ENCODE peak calls at places on chromosomes 11 and 22, in four cellular contexts. Q, B, F and G are unnamed samples.

GRCh38 chr11:1382831-1383607 is 6.7 kb upstream of the BRSK2 start:
- DNase-seq in F (peak; percentile 57), B (peak; percentile 72), Q (peak; percentile 35), G (peak; percentile 76)

GRCh38 chr11:113506461-113506860 is 31.3 kb upstream of the DRD2 start:
- DNase-seq in Q (no peak), F (no peak), B (no peak), G (no peak)

GRCh38 chr11:27158763-27159679 is 118.4 kb downstream of the BBOX1 start:
- DNase-seq in Q (peak; percentile 23), F (peak; percentile 36), B (peak; percentile 41), G (no peak)

GRCh38 chr11:94511932-94512781 is at the start of gene C11orf97:
- DNase-seq in Q (no peak), F (peak; percentile 69), B (peak; percentile 66), G (peak; percentile 77)

GRCh38 chr11:113465786-113466185 is 9.4 kb downstream of the DRD2 start:
- DNase-seq in F (no peak), B (no peak), Q (no peak), G (no peak)

GRCh38 chr11:17547932-17548331 is 873 bp downstream of the OTOG start:
- DNase-seq in B (no peak), F (no peak), Q (no peak), G (no peak)

GRCh38 chr11:86211619-86212018 is 32.9 kb upstream of the EED start:
- DNase-seq in B (no peak), F (no peak), Q (no peak), G (no peak)

GRCh38 chr11:2584434-2584811 is 115.4 kb downstream of the KCNQ1OT1 start:
- DNase-seq in Q (no peak), F (no peak), B (no peak), G (no peak)

GRCh38 chr11:7646866-7647265 is 26.4 kb downstream of the CYB5R2 start:
- DNase-seq in B (no peak), Q (no peak), F (no peak), G (no peak)

GRCh38 chr11:17389205-17389956 is 922 bp upstream of the KCNJ11 start:
- DNase-seq in B (peak; percentile 81), Q (peak; percentile 43), F (peak; percentile 73), G (peak; percentile 86)

GRCh38 chr11:33898957-33899356 is 7.1 kb upstream of the LMO2 start:
- DNase-seq in Q (no peak), B (no peak), F (no peak), G (no peak)

GRCh38 chr11:1628506-1629325 is 859 bp upstream of the KRTAP5-5 start:
- DNase-seq in Q (no peak), B (peak; percentile 34), F (peak; percentile 65), G (peak; percentile 76)

GRCh38 chr22:43533656-43534428 is 122.0 kb downstream of the MPPED1 start:
- DNase-seq in B (no peak), Q (no peak), F (no peak), G (no peak)

GRCh38 chr22:45317551-45318167 is 7.9 kb downstream of the FAM118A start:
- DNase-seq in F (peak; percentile 89), Q (peak; percentile 67), B (no peak), G (peak; percentile 72)

GRCh38 chr22:27918351-27919221 is 470 bp downstream of the PITPNB start:
- DNase-seq in Q (peak; percentile 14), F (peak; percentile 81), B (peak; percentile 41), G (peak; percentile 46)

GRCh38 chr11:117456027-117456720 is 128.5 kb downstream of the CEP164 start:
- DNase-seq in Q (no peak), B (no peak), F (no peak), G (no peak)

DNA sequence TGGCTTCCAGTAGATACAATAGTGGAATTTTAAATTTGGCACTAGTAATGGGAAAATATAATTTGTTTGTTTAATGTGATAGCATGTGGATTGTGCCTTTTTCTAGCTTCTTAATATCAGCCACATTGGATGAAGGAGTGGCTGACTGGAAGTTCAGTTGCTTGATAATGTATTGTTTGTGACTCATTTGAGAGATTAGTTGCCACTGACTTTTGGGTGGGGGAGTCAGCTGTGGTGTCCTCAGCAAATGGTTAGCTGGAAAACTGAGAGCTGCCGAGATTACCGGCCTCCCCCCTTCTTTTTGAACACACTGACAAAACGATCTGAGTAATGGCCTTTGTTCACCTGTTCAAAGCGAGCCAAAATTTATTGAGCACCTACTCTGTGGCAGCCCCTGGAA is 5.5 kb downstream of the JAM3 start:
- DNase-seq in Q (no peak), B (no peak), F (no peak), G (no peak)
- H3K4me3 ChIP-seq in Q (no peak overlapping the region), B (no peak overlapping the region), F (no peak overlapping the region), G (no peak overlapping the region)

GRCh38 chr22:36160499-36160942 is at the start of gene APOL3:
- DNase-seq in Q (no peak), F (no peak), B (no peak), G (peak; percentile 84)
- H3K4me3 ChIP-seq in Q (peak within 1 kb of the TSS; percentile 69), F (no peak within 1 kb of the TSS), B (no peak within 1 kb of the TSS), G (peak within 1 kb of the TSS; percentile 15)

DNA sequence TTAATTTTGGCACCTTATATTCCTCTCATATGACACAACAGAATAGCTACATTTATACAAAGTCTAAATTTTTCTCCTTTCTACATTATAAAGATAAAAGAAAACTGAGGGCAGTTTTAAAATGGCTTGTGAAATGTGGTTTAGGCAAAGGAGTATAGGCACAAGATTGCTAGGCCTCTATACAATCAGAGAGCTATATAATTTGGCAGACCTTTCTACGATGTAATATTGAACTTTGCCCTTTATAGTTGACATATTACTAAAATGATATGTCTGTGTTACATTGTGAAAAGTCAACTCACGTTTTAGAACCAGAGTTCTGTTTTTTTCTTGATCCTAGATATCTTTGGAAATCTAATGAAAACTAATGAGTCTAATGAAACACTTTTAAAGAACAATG is 430.2 kb downstream of the DLG2 start:
- DNase-seq in B (no peak), Q (no peak), F (no peak), G (no peak)
- H3K4me3 ChIP-seq in B (no peak overlapping the region), Q (no peak overlapping the region), F (no peak overlapping the region), G (no peak overlapping the region)

DNA sequence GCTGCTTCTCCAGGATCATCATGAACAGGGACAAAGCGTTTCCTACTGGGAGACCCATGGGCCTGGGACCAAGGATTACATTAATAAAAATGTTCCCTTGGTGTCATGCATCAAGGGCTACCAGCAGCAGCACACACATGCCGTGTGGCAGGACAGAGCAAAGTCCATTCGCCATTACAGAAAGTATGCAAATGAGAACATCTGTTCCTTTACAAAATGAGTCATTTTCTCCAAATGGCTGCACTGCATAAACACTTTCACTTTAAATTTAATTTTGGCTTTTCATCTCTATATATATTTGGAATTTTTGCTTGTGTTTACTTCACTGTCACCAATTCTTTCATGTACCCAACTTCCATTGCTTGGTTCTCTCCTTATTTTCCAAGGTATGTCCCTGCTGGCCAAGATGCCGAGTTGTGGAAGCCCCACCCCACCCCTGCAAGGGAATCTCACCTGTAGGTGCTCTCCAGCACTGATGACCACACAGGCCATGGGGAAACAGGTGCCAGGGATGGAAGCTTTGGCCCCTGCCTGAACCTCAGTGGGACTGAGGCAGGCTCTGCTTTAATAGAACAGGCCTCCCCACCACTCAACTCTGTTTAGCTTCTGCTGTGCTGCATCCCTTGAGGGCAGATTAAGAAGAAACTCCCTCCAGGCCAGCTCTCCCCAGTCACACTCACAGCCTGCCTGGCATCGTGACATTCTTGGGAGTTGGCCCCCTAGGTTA is 15.6 kb upstream of the GNAZ start:
- DNase-seq in Q (no peak), F (no peak), B (no peak), G (peak; percentile 27)
- H3K4me3 ChIP-seq in Q (no peak overlapping the region), F (no peak overlapping the region), B (no peak overlapping the region), G (no peak overlapping the region)

DNA sequence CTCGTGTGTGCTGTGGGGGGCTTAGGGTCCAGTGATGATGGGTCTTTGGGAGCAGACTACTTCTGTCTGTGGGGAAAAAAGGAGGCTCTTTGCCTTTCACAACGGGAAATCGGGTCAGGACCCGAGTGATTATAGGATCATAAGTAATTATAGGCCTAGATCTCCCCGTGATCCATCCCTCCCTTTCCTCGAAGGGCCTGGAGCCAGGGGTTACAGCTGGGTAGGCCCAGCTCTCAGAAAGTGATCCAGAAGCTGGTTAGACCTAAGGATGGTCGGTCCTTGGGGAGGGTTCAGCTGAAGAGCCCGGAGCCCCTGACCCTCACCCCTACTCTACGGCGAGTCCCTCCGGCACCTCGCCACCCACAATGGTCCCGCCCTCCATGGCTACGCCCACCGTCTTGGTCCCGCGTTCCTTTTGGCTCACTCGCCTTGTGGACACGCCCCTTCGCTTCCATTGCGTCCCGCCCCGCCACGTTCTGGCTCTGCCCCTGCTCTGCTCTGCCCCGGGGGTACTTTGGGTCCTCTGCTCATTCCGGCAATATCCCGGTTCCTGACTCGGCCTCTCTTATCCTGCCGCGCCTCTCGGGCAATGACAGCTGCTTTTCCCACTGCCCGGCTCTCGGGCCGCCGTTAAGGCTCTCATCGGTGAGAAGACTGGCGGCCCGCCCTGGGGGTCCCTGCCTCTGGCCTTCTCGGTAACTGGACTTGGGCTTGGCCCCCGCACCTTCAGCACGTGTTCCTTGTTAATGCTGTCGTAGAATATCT is 5.0 kb downstream of the IGSF22 start:
- DNase-seq in Q (peak; percentile 56), F (peak; percentile 88), B (peak; percentile 65), G (peak; percentile 87)
- H3K4me3 ChIP-seq in Q (peak overlapping the region; percentile 76), F (peak overlapping the region; percentile 65), B (peak overlapping the region; percentile 30), G (no peak overlapping the region)

DNA sequence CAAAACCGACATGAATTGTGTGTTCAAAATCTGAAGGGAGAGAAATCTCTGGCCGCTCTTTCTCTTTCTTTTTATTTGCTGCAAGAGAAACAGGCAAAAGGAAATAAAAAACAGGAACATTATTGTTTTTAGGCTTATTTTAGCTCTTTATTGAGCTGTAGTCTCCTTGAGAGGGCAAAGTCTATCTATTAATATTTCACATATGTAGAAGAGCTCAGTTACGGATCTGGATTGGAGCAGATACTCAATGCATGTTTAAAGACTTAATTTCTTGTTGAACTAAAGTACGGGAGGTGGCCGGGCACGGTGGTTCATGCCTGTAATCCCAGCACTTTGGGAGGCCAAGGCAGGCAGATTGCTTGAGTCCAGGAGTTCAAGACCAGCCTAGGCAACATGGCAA is 78.4 kb upstream of the GDPD4 start:
- DNase-seq in B (no peak), F (no peak), Q (no peak), G (no peak)
- H3K4me3 ChIP-seq in B (no peak overlapping the region), F (no peak overlapping the region), Q (no peak overlapping the region), G (no peak overlapping the region)

GRCh38 chr22:50675553-50676199 is 3.1 kb downstream of the SHANK3 start:
- DNase-seq in B (no peak), Q (no peak), F (no peak), G (no peak)

GRCh38 chr22:50674606-50675552 is 2.3 kb downstream of the SHANK3 start:
- DNase-seq in B (peak; percentile 50), Q (no peak), F (peak; percentile 50), G (peak; percentile 84)

GRCh38 chr22:50676661-50677492 is 4.3 kb downstream of the SHANK3 start:
- DNase-seq in F (no peak), B (no peak), Q (no peak), G (no peak)

GRCh38 chr22:50677493-50678217 is 5.0 kb downstream of the SHANK3 start:
- DNase-seq in Q (no peak), F (no peak), B (no peak), G (no peak)

DNA sequence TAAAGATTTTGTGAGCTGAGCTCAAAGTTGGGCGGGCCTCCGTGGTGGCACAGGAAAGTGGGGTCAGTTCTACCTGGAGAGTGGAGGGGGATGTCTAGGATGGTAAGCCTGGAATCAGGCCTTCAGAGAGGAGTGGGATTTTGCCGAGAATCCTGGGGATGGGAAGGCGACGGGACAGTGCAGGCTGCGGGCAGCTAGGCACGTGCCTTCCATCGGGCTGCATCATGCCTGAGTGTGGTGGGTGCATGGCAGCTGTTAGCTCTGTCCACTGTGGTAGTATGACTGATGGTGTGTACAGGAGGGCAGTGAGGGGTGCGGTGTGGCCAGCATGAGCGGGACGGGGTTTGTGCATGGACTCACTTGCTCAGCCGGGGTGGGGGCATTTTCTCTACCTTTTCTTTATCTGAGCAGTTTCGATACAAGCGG is 3.6 kb downstream of the SHANK3 start:
- DNase-seq in F (no peak), Q (no peak), B (no peak), G (no peak)
- H3K4me3 ChIP-seq in F (no peak overlapping the region), Q (no peak overlapping the region), B (no peak overlapping the region), G (no peak overlapping the region)